ENCODE peak calls at places on chromosomes 16 and 17, in four cellular contexts. K is fibroblast of the aortic adventitia, P is breast epithelium, R is body of pancreas. T is an unnamed sample.
A peak's percentile ranks its signal among the peaks of the same experiment; 100 is the strongest.

GRCh38 chr17:77836557-77837041 is 121.9 kb upstream of the TNRC6C start:
- DNase-seq in K (peak; percentile 55), P (peak; percentile 68), R (peak; percentile 44), T (peak; percentile 36)

GRCh38 chr16:56776562-56776961 is 46.6 kb downstream of the NUP93 start:
- DNase-seq in K (peak; percentile 79), P (peak; percentile 26), R (peak; percentile 79), T (peak; percentile 82)

GRCh38 chr17:29219378-29220047 is 27.1 kb upstream of the CRYBA1 start:
- DNase-seq in K (peak; percentile 89), P (peak; percentile 56), R (peak; percentile 85), T (peak; percentile 79)

GRCh38 chr17:57357392-57357784 is 101.1 kb downstream of the MSI2 start:
- DNase-seq in K (no peak), P (peak; percentile 86), R (peak; percentile 93), T (no peak)

GRCh38 chr16:20792216-20792615 is 14.1 kb downstream of the ERI2 start:
- DNase-seq in K (no peak), P (no peak), R (no peak), T (no peak)

GRCh38 chr17:82407255-82407654 is 10.9 kb upstream of the HEXD start:
- DNase-seq in K (no peak), P (no peak), R (no peak), T (no peak)

GRCh38 chr16:27199747-27200146 is 3.6 kb upstream of the KDM8 start:
- DNase-seq in K (no peak), P (no peak), R (no peak), T (peak; percentile 78)

GRCh38 chr17:32849879-32850278 is 27.0 kb downstream of the MYO1D start:
- DNase-seq in K (no peak), P (no peak), R (no peak), T (peak; percentile 90)

GRCh38 chr17:77555741-77556291 is 402.7 kb upstream of the TNRC6C start:
- DNase-seq in K (no peak), P (peak; percentile 30), R (peak; percentile 66), T (no peak)

GRCh38 chr17:18860161-18860972 is 2.4 kb downstream of the PRPSAP2 start:
- DNase-seq in K (no peak), P (no peak), R (no peak), T (no peak)

GRCh38 chr17:21113106-21113690 is 13.6 kb upstream of the DHRS7B start:
- DNase-seq in K (no peak), P (no peak), R (no peak), T (no peak)

GRCh38 chr17:5846001-5846400 is 224.2 kb upstream of the WSCD1 start:
- DNase-seq in K (no peak), P (no peak), R (no peak), T (no peak)

GRCh38 chr16:81600275-81600674 is 155.7 kb downstream of the CMIP start:
- DNase-seq in K (peak; percentile 79), P (no peak), R (no peak), T (peak; percentile 87)

GRCh38 chr16:23355106-23355670 is 53.1 kb downstream of the SCNN1B start:
- DNase-seq in K (no peak), P (no peak), R (no peak), T (no peak)

GRCh38 chr17:79618383-79619067 is 7.7 kb upstream of the RBFOX3 start:
- DNase-seq in K (no peak), P (no peak), R (peak; percentile 5), T (no peak)

GRCh38 chr17:78492116-78492799 is 84.9 kb downstream of the DNAH17 start:
- DNase-seq in K (no peak), P (no peak), R (no peak), T (no peak)

GRCh38 chr17:58527949-58528348 is 13.5 kb upstream of the MTMR4 start:
- DNase-seq in K (peak; percentile 67), P (no peak), R (no peak), T (no peak)

GRCh38 chr16:82660078-82660645 is 33.4 kb downstream of the CDH13 start:
- DNase-seq in K (peak; percentile 74), P (no peak), R (no peak), T (peak; percentile 79)

GRCh38 chr16:924806-925205 is 46.0 kb downstream of the LMF1 start:
- DNase-seq in K (no peak), P (no peak), R (no peak), T (no peak)

GRCh38 chr17:27760069-27760885 is 40.1 kb downstream of the NOS2 start:
- DNase-seq in K (peak; percentile 42), P (peak; percentile 26), R (peak; percentile 81), T (peak; percentile 16)

GRCh38 chr17:45573915-45574314 is 83.4 kb upstream of the PLEKHM1 start:
- DNase-seq in K (no peak), P (no peak), R (no peak), T (no peak)

GRCh38 chr17:35668807-35669206 is 62.6 kb upstream of the RASL10B start:
- DNase-seq in K (no peak), P (no peak), R (no peak), T (no peak)

GRCh38 chr16:69890114-69890890 is 60.8 kb upstream of the CLEC18A start:
- DNase-seq in K (peak; percentile 60), P (peak; percentile 76), R (peak; percentile 67), T (peak; percentile 75)

GRCh38 chr16:9081183-9081582 is 10.3 kb upstream of the HAPSTR1 start:
- DNase-seq in K (no peak), P (no peak), R (no peak), T (no peak)

GRCh38 chr16:9072806-9073341 is 18.6 kb upstream of the HAPSTR1 start:
- DNase-seq in K (peak; percentile 93), P (no peak), R (no peak), T (peak; percentile 91)

GRCh38 chr16:9079430-9079812 is 12.0 kb upstream of the HAPSTR1 start:
- DNase-seq in K (no peak), P (no peak), R (no peak), T (no peak)

GRCh38 chr16:9075299-9076071 is 16.0 kb upstream of the HAPSTR1 start:
- DNase-seq in K (no peak), P (no peak), R (no peak), T (no peak)

GRCh38 chr16:9077001-9077809 is 14.2 kb upstream of the HAPSTR1 start:
- DNase-seq in K (peak; percentile 57), P (no peak), R (no peak), T (peak; percentile 74)
- TF ChIP-seq CTCF in K (no peak), P (no peak), R (no peak), T (no peak)

GRCh38 chr16:79931721-79932120 is 331.2 kb upstream of the MAF start:
- DNase-seq in K (no peak), P (no peak), R (no peak), T (no peak)
- H3K4me3 ChIP-seq in K (no peak overlapping the region), P (no peak overlapping the region), R (no peak overlapping the region), T (no peak overlapping the region)

GRCh38 chr17:40190197-40191021 is 13.1 kb downstream of the RAPGEFL1 start:
- DNase-seq in K (no peak), P (no peak), R (no peak), T (no peak)
- TF ChIP-seq CTCF in K (peak; percentile 35), P (no peak), R (no peak), T (peak; percentile 41)

GRCh38 chr17:76081295-76082210 is 2.6 kb downstream of the ZACN start:
- DNase-seq in K (no peak), P (no peak), R (no peak), T (no peak)
- H3K4me3 ChIP-seq in K (no peak overlapping the region), P (no peak overlapping the region), R (no peak overlapping the region), T (no peak overlapping the region)

GRCh38 chr16:88486398-88487123 is 33.5 kb downstream of the ZFPM1 start:
- DNase-seq in K (no peak), P (no peak), R (no peak), T (no peak)

GRCh38 chr16:88489163-88489721 is 36.2 kb downstream of the ZFPM1 start:
- DNase-seq in K (no peak), P (no peak), R (peak; percentile 90), T (no peak)

GRCh38 chr16:88487124-88487432 is 34.0 kb downstream of the ZFPM1 start:
- DNase-seq in K (no peak), P (no peak), R (no peak), T (no peak)

GRCh38 chr16:88491001-88491559 is 38.0 kb downstream of the ZFPM1 start:
- DNase-seq in K (no peak), P (no peak), R (no peak), T (no peak)

GRCh38 chr16:88487920-88488842 is 35.1 kb downstream of the ZFPM1 start:
- DNase-seq in K (no peak), P (no peak), R (peak; percentile 98), T (no peak)
- TF ChIP-seq CTCF in K (no peak), P (no peak), R (peak; percentile 74), T (no peak)

GRCh38 chr17:42407289-42407836 is 15.7 kb downstream of the CAVIN1 start:
- DNase-seq in K (peak; percentile 82), P (peak; percentile 96), R (peak; percentile 96), T (peak; percentile 75)
- H3K4me3 ChIP-seq in K (peak overlapping the region; percentile 13), P (peak overlapping the region; percentile 3), R (no peak overlapping the region), T (no peak overlapping the region)

GRCh38 chr16:46974352-46974751 is 878 bp upstream of the DNAJA2 start:
- DNase-seq in K (peak; percentile 9), P (no peak), R (no peak), T (peak; percentile 11)

GRCh38 chr16:46972429-46972970 is 974 bp downstream of the DNAJA2 start:
- DNase-seq in K (peak; percentile 39), P (peak; percentile 21), R (no peak), T (peak; percentile 39)

GRCh38 chr16:46975165-46975564 is 1.7 kb upstream of the DNAJA2 start:
- DNase-seq in K (no peak), P (no peak), R (no peak), T (no peak)

GRCh38 chr16:46972971-46973456 is 460 bp downstream of the DNAJA2 start:
- DNase-seq in K (no peak), P (peak; percentile 27), R (peak; percentile 55), T (no peak)

DNA sequence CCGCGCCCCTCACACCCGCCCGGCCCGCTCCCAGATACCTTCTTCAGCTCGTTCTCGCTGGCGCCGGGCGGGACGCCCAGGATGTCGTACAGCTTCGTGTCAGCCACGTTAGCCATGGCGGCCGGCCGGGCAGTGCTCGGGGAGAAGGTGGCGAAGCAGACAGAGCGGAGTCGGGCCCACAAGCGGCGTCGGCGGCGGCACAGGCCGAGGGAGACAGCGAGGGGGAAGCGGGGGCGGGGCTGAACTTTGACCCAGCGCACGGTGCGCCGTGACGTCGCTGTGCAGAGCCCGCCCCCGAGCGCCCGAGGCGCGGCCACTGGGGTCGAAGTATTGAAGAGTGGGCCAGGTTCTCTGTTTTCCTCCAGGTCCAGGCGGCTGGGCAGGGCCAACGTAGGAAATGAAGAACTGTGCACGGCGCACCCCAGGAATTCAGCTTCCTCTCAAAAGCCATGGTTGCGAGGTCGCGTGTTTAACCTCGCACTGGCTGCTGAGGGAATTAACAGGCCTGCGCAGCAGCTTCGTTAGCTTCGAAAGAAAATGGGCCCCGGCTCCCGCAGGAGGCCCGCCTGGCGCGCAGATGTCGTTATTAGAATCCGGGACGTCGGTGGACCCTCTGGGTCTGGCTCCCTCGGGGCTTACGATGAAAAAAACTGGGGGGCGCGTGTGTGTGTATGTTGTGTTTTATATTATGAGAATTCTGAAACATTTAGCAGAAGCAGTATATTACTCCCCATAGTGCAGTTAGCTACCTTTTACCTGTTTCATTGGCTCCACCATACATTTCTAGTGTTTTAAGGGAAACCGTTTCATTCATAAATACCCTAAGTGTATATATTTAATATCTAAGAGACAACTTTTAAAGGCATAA is at the start of gene DNAJA2:
- DNase-seq in K (peak; percentile 84), P (peak; percentile 88), R (peak; percentile 92), T (peak; percentile 85)
- TF ChIP-seq CTCF in K (no peak), P (no peak), R (peak; percentile 17), T (no peak)

T was measured in AG10803.